ENCODE peak calls at places on chromosomes 7 and 10, in four cellular contexts. One of them, this sample, is unnamed.
A peak's percentile ranks its signal among the peaks of the same experiment; 100 is the strongest.

GRCh38 chr10:123519861-123520260 is 146.3 kb upstream of the GPR26 start:
- DNase-seq in mesothelial cell of epicardium: no peak
- DNase-seq in CD8-positive, alpha-beta memory T cell: no peak
- DNase-seq in HT1080: no peak
- DNase-seq in this sample: no peak

GRCh38 chr10:86446987-86447386 is 74.6 kb downstream of the WAPL start:
- DNase-seq in mesothelial cell of epicardium: no peak
- DNase-seq in CD8-positive, alpha-beta memory T cell: no peak
- DNase-seq in HT1080: no peak
- DNase-seq in this sample: no peak

GRCh38 chr7:115066634-115067033 is 144.7 kb downstream of the MDFIC start:
- DNase-seq in mesothelial cell of epicardium: no peak
- DNase-seq in CD8-positive, alpha-beta memory T cell: no peak
- DNase-seq in HT1080: no peak
- DNase-seq in this sample: no peak

GRCh38 chr7:10802011-10802410 is 171.7 kb upstream of the PHF14 start:
- DNase-seq in mesothelial cell of epicardium: no peak
- DNase-seq in CD8-positive, alpha-beta memory T cell: no peak
- DNase-seq in HT1080: no peak
- DNase-seq in this sample: no peak

GRCh38 chr10:116521424-116522305 is 24.1 kb upstream of the PNLIP start:
- DNase-seq in mesothelial cell of epicardium: peak; percentile 41
- DNase-seq in CD8-positive, alpha-beta memory T cell: no peak
- DNase-seq in HT1080: peak; percentile 23
- DNase-seq in this sample: peak; percentile 30

GRCh38 chr7:157702311-157703023 is 365.7 kb downstream of the DNAJB6 start:
- DNase-seq in mesothelial cell of epicardium: no peak
- DNase-seq in CD8-positive, alpha-beta memory T cell: no peak
- DNase-seq in HT1080: no peak
- DNase-seq in this sample: no peak

GRCh38 chr10:76950354-76950753 is 687.3 kb downstream of the KCNMA1 start:
- DNase-seq in mesothelial cell of epicardium: no peak
- DNase-seq in CD8-positive, alpha-beta memory T cell: no peak
- DNase-seq in HT1080: no peak
- DNase-seq in this sample: no peak

GRCh38 chr7:50366311-50366710 is 61.8 kb downstream of the IKZF1 start:
- DNase-seq in mesothelial cell of epicardium: no peak
- DNase-seq in CD8-positive, alpha-beta memory T cell: no peak
- DNase-seq in HT1080: no peak
- DNase-seq in this sample: no peak

GRCh38 chr10:38032881-38033280 is 22.4 kb downstream of the ZNF33A start:
- DNase-seq in mesothelial cell of epicardium: no peak
- DNase-seq in CD8-positive, alpha-beta memory T cell: no peak
- DNase-seq in HT1080: no peak
- DNase-seq in this sample: no peak

GRCh38 chr7:80591654-80592053 is 46.8 kb upstream of the CD36 start:
- DNase-seq in mesothelial cell of epicardium: no peak
- DNase-seq in CD8-positive, alpha-beta memory T cell: no peak
- DNase-seq in HT1080: no peak
- DNase-seq in this sample: no peak

GRCh38 chr7:105336009-105336408 is 52.7 kb downstream of the SRPK2 start:
- DNase-seq in mesothelial cell of epicardium: no peak
- DNase-seq in CD8-positive, alpha-beta memory T cell: no peak
- DNase-seq in HT1080: no peak
- DNase-seq in this sample: no peak

GRCh38 chr7:71752171-71752935 is 620.4 kb downstream of the GALNT17 start:
- DNase-seq in mesothelial cell of epicardium: peak; percentile 85
- DNase-seq in CD8-positive, alpha-beta memory T cell: no peak
- DNase-seq in HT1080: peak; percentile 64
- DNase-seq in this sample: peak; percentile 83

GRCh38 chr7:111855161-111855841 is 293.0 kb upstream of the IMMP2L start:
- DNase-seq in mesothelial cell of epicardium: no peak
- DNase-seq in CD8-positive, alpha-beta memory T cell: no peak
- DNase-seq in HT1080: peak; percentile 66
- DNase-seq in this sample: no peak

GRCh38 chr7:140989068-140989467 is 25.7 kb downstream of the MRPS33 start:
- DNase-seq in mesothelial cell of epicardium: no peak
- DNase-seq in CD8-positive, alpha-beta memory T cell: no peak
- DNase-seq in HT1080: no peak
- DNase-seq in this sample: no peak

GRCh38 chr7:110148054-110148453 is 942.9 kb upstream of the LRRN3 start:
- DNase-seq in mesothelial cell of epicardium: no peak
- DNase-seq in CD8-positive, alpha-beta memory T cell: no peak
- DNase-seq in HT1080: no peak
- DNase-seq in this sample: no peak